ENCODE peak calls at places on chromosomes 3 and 15, in five cellular contexts. I is uterus, W is kidney, P is upper lobe of left lung, C is spleen. Z is an unnamed sample.

GRCh38 chr15:78209646-78210348 is 24.6 kb downstream of the ACSBG1 start:
- DNase-seq in C (peak; percentile 47), P (no peak), I (no peak), W (peak; percentile 75), Z (no peak)

GRCh38 chr3:190258634-190259033 is 63.6 kb downstream of the CLDN1 start:
- DNase-seq in P (no peak), I (no peak), C (no peak), W (no peak), Z (peak; percentile 13)

GRCh38 chr3:53045107-53045783 is 628 bp downstream of the SFMBT1 start:
- DNase-seq in C (peak; percentile 92), P (peak; percentile 43), W (peak; percentile 83), I (peak; percentile 40), Z (peak; percentile 66)

GRCh38 chr3:156135921-156136655 is 15.7 kb downstream of the KCNAB1 start:
- DNase-seq in I (no peak), C (no peak), P (no peak), W (no peak), Z (no peak)

GRCh38 chr15:62899090-62899493 is 143.5 kb upstream of the TPM1 start:
- DNase-seq in I (peak; percentile 58), W (no peak), C (no peak), P (no peak), Z (no peak)

GRCh38 chr15:58282060-58282708 is 144.0 kb downstream of the AQP9 start:
- DNase-seq in I (no peak), C (no peak), W (no peak), P (no peak), Z (no peak)

GRCh38 chr15:75966073-75966472 is 46.2 kb downstream of the NRG4 start:
- DNase-seq in P (no peak), C (no peak), I (no peak), W (no peak), Z (no peak)

GRCh38 chr15:58260911-58261267 is 122.7 kb downstream of the AQP9 start:
- DNase-seq in P (no peak), I (no peak), W (no peak), C (no peak), Z (peak; percentile 67)

GRCh38 chr3:78140866-78141658 is 1101.2 kb downstream of the ROBO2 start:
- DNase-seq in W (no peak), P (no peak), I (no peak), C (no peak), Z (no peak)

GRCh38 chr3:71725279-71725991 is at the start of gene EIF4E3:
- DNase-seq in I (peak; percentile 31), P (peak; percentile 47), C (peak; percentile 91), W (peak; percentile 85), Z (peak; percentile 26)

GRCh38 chr3:31425401-31425800 is 107.3 kb upstream of the STT3B start:
- DNase-seq in W (no peak), P (no peak), C (no peak), I (no peak), Z (no peak)

GRCh38 chr3:70021267-70021666 is 21.7 kb downstream of the SAMMSON start:
- DNase-seq in P (no peak), C (no peak), I (no peak), W (no peak), Z (no peak)

GRCh38 chr15:40906947-40907802 is 12.9 kb downstream of the VPS18 start:
- DNase-seq in C (peak; percentile 91), W (peak; percentile 87), P (peak; percentile 56), I (peak; percentile 61), Z (peak; percentile 64)

GRCh38 chr3:52609316-52609815 is 73.0 kb downstream of the UQCC5 start:
- DNase-seq in W (no peak), I (no peak), C (no peak), P (no peak), Z (no peak)

GRCh38 chr15:66775127-66776105 is 73.4 kb downstream of the SMAD6 start:
- DNase-seq in W (peak; percentile 88), I (peak; percentile 58), C (peak; percentile 35), P (no peak), Z (no peak)

GRCh38 chr3:131960324-131960723 is 74.5 kb downstream of the CPNE4 start:
- DNase-seq in P (no peak), W (no peak), C (no peak), I (no peak), Z (no peak)

GRCh38 chr3:64022451-64023186 is 675 bp downstream of the PSMD6 start:
- DNase-seq in P (no peak), W (peak; percentile 62), C (peak; percentile 76), I (no peak), Z (no peak)

GRCh38 chr15:89450076-89451006 is 46.0 kb downstream of the RHCG start:
- DNase-seq in I (no peak), W (no peak), P (no peak), C (no peak), Z (no peak)

GRCh38 chr3:178676942-178677606 is 140.8 kb downstream of the KCNMB2 start:
- DNase-seq in P (no peak), C (no peak), W (no peak), I (no peak), Z (no peak)

DNA sequence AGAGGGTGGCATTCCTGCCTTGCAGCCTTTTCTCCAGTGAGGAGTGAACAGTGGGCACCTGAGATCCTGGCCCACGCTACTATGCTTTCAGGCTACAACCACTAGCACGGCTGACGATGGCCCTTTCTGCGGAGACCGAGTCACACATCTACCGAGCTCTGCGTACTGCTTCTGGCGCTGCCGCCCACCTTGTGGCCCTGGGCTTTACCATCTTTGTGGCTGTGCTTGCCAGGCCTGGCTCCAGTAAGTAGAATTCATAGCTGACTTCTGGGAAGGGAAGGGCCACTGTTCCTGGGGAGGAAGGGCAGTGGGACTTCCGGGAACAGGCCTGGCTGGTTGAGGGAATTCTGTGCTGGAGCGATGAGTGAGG is 641 bp downstream of the CYB561D2 start:
- DNase-seq in I (no peak), P (no peak), C (no peak), W (no peak), Z (no peak)
- H3K27ac ChIP-seq in I (peak overlapping the region; percentile 92), P (peak overlapping the region; percentile 89), C (peak overlapping the region; percentile 100), W (no peak overlapping the region), Z (peak overlapping the region; percentile 96)

DNA sequence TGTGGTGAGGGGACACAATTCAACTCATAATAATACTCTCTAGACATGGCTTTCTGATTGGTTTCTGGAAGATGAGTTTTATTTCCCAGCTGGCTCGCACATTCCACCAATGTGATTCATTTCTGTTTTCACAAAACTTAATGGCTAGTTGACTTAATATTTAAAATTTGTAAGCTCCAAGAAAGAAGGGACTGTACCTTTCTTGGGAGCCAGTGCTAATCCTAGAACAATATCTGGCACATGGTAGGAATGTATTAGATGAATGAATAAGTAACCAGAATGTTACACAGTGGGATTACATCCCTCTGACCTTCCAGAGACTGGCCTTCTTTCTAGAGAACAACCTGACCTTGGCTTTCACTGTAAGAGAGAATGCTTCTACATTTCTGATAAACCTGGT is 262.8 kb downstream of the RORA start:
- DNase-seq in C (no peak), P (no peak), W (no peak), I (no peak), Z (no peak)
- TF ChIP-seq CTCF in C (no peak), P (no peak), W (no peak), I (no peak), Z (no peak)

GRCh38 chr15:38944551-38944950 is 379.9 kb upstream of the RASGRP1 start:
- DNase-seq in P (no peak), C (no peak), W (no peak), I (no peak), Z (no peak)
- H3K27ac ChIP-seq in P (no peak overlapping the region), C (no peak overlapping the region), W (peak overlapping the region; percentile 55), I (no peak overlapping the region), Z (no peak overlapping the region)

GRCh38 chr3:15014606-15015328 is 50.3 kb downstream of the MRPS25 start:
- DNase-seq in P (no peak), C (no peak), W (no peak), I (no peak), Z (no peak)
- TF ChIP-seq CTCF in P (no peak), C (no peak), W (no peak), I (no peak), Z (no peak)

GRCh38 chr3:188380252-188380651 is 226.3 kb downstream of the LPP start:
- DNase-seq in P (no peak), W (no peak), C (no peak), I (no peak), Z (no peak)

GRCh38 chr3:188380722-188381121 is 226.8 kb downstream of the LPP start:
- DNase-seq in P (no peak), C (no peak), W (no peak), I (no peak), Z (no peak)

GRCh38 chr3:188387921-188388320 is 234.0 kb downstream of the LPP start:
- DNase-seq in P (no peak), W (no peak), I (no peak), C (no peak), Z (no peak)

GRCh38 chr3:188385295-188385694 is 231.3 kb downstream of the LPP start:
- DNase-seq in C (no peak), P (peak; percentile 57), W (no peak), I (no peak), Z (no peak)

GRCh38 chr3:188383763-188384162 is 229.8 kb downstream of the LPP start:
- DNase-seq in P (no peak), C (no peak), I (no peak), W (no peak), Z (no peak)
- H3K27ac ChIP-seq in P (no peak overlapping the region), C (no peak overlapping the region), I (no peak overlapping the region), W (no peak overlapping the region), Z (no peak overlapping the region)

GRCh38 chr3:195823998-195824397 is 12.3 kb upstream of the MUC4 start:
- DNase-seq in W (peak; percentile 69), I (no peak), C (no peak), P (peak; percentile 89), Z (no peak)
- TF ChIP-seq CTCF in W (no peak), I (no peak), C (no peak), P (no peak), Z (no peak)

DNA sequence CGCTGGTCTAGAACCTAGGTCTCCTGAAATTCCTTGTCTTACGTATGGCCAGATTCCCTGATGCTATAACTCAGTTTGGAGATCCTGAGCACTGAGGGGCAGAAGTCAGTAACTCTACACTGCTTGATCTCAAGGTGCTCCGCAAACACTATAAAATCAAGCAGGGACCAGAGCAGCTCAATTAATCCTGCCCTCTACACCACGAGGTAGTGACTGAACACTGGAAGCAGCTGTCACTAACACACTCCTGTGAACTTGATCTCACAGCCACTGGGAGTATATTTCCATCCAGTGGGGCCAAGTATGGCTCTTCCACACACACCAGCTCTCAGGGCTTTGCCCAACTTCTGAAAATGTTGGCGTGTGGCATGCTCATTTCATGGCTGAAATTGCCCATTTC is 51.0 kb downstream of the EDEM1 start:
- DNase-seq in I (no peak), P (no peak), C (no peak), W (no peak), Z (no peak)
- H3K27ac ChIP-seq in I (no peak overlapping the region), P (no peak overlapping the region), C (no peak overlapping the region), W (no peak overlapping the region), Z (no peak overlapping the region)

GRCh38 chr3:163657088-163657487 is 1421.2 kb downstream of the SI start:
- DNase-seq in C (no peak), P (no peak), W (no peak), I (no peak), Z (no peak)
- TF ChIP-seq CTCF in C (no peak), P (no peak), W (no peak), I (no peak), Z (no peak)

Z was measured in left ventricle myocardium inferior.